ENCODE peak calls at places on chromosomes 4 and X, in eight cellular contexts. One of them, this sample, is unnamed.

GRCh38 chr4:106898621-106899230 is 137.4 kb downstream of the DKK2 start:
- DNase-seq in epithelial cell of proximal tubule: peak; percentile 18
- DNase-seq in NCI-H1092 treated with DMSO at 0.1 percent for 48 hours: no peak
- DNase-seq in stimulated activated CD4-positive, alpha-beta T cell treated with anti-CD3 and anti-CD28 coated beads, Interleukin-4, amount 100 ng/mL, for 48 hours: peak; percentile 12
- DNase-seq in activated T-cell treated with anti-CD3 and anti-CD28 coated beads, Interleukin-2, amount 50 U/mL, for 72 hours: peak; percentile 25
- DNase-seq in GM19239: peak; percentile 4
- DNase-seq in right lobe of liver: no peak
- DNase-seq in MCF 10A: peak; percentile 71
- DNase-seq in this sample: peak; percentile 5

GRCh38 chr4:75698162-75698962 is 25.2 kb upstream of the G3BP2 start:
- DNase-seq in right lobe of liver: no peak
- DNase-seq in epithelial cell of proximal tubule: no peak
- DNase-seq in MCF 10A: no peak
- DNase-seq in NCI-H1092 treated with DMSO at 0.1 percent for 48 hours: no peak
- DNase-seq in stimulated activated CD4-positive, alpha-beta T cell treated with anti-CD3 and anti-CD28 coated beads, Interleukin-4, amount 100 ng/mL, for 48 hours: no peak
- DNase-seq in GM19239: peak; percentile 46
- DNase-seq in activated T-cell treated with anti-CD3 and anti-CD28 coated beads, Interleukin-2, amount 50 U/mL, for 72 hours: peak; percentile 42
- DNase-seq in this sample: no peak

GRCh38 chr4:7510066-7510465 is 75.3 kb upstream of the PSAPL1 start:
- DNase-seq in stimulated activated CD4-positive, alpha-beta T cell treated with anti-CD3 and anti-CD28 coated beads, Interleukin-4, amount 100 ng/mL, for 48 hours: no peak
- DNase-seq in activated T-cell treated with anti-CD3 and anti-CD28 coated beads, Interleukin-2, amount 50 U/mL, for 72 hours: no peak
- DNase-seq in right lobe of liver: no peak
- DNase-seq in NCI-H1092 treated with DMSO at 0.1 percent for 48 hours: no peak
- DNase-seq in MCF 10A: no peak
- DNase-seq in epithelial cell of proximal tubule: no peak
- DNase-seq in GM19239: no peak
- DNase-seq in this sample: no peak

GRCh38 chr4:7638984-7639789 is 204.5 kb upstream of the PSAPL1 start:
- DNase-seq in MCF 10A: no peak
- DNase-seq in right lobe of liver: peak; percentile 60
- DNase-seq in GM19239: no peak
- DNase-seq in stimulated activated CD4-positive, alpha-beta T cell treated with anti-CD3 and anti-CD28 coated beads, Interleukin-4, amount 100 ng/mL, for 48 hours: no peak
- DNase-seq in epithelial cell of proximal tubule: no peak
- DNase-seq in activated T-cell treated with anti-CD3 and anti-CD28 coated beads, Interleukin-2, amount 50 U/mL, for 72 hours: no peak
- DNase-seq in NCI-H1092 treated with DMSO at 0.1 percent for 48 hours: no peak
- DNase-seq in this sample: peak; percentile 55

GRCh38 chrX:31679861-31680260 is 608.0 kb upstream of the FTHL17 start:
- DNase-seq in MCF 10A: peak; percentile 3
- DNase-seq in GM19239: no peak
- DNase-seq in stimulated activated CD4-positive, alpha-beta T cell treated with anti-CD3 and anti-CD28 coated beads, Interleukin-4, amount 100 ng/mL, for 48 hours: no peak
- DNase-seq in activated T-cell treated with anti-CD3 and anti-CD28 coated beads, Interleukin-2, amount 50 U/mL, for 72 hours: no peak
- DNase-seq in epithelial cell of proximal tubule: no peak
- DNase-seq in right lobe of liver: no peak
- DNase-seq in NCI-H1092 treated with DMSO at 0.1 percent for 48 hours: no peak
- DNase-seq in this sample: no peak

GRCh38 chr4:21517460-21517859 is 431.1 kb downstream of the KCNIP4 start:
- DNase-seq in MCF 10A: no peak
- DNase-seq in GM19239: no peak
- DNase-seq in stimulated activated CD4-positive, alpha-beta T cell treated with anti-CD3 and anti-CD28 coated beads, Interleukin-4, amount 100 ng/mL, for 48 hours: no peak
- DNase-seq in NCI-H1092 treated with DMSO at 0.1 percent for 48 hours: no peak
- DNase-seq in right lobe of liver: no peak
- DNase-seq in activated T-cell treated with anti-CD3 and anti-CD28 coated beads, Interleukin-2, amount 50 U/mL, for 72 hours: no peak
- DNase-seq in epithelial cell of proximal tubule: peak; percentile 50
- DNase-seq in this sample: no peak

GRCh38 chrX:109709129-109709631 is 23.9 kb downstream of the ACSL4 start:
- DNase-seq in stimulated activated CD4-positive, alpha-beta T cell treated with anti-CD3 and anti-CD28 coated beads, Interleukin-4, amount 100 ng/mL, for 48 hours: no peak
- DNase-seq in NCI-H1092 treated with DMSO at 0.1 percent for 48 hours: no peak
- DNase-seq in epithelial cell of proximal tubule: no peak
- DNase-seq in GM19239: no peak
- DNase-seq in MCF 10A: peak; percentile 58
- DNase-seq in activated T-cell treated with anti-CD3 and anti-CD28 coated beads, Interleukin-2, amount 50 U/mL, for 72 hours: no peak
- DNase-seq in right lobe of liver: no peak
- DNase-seq in this sample: peak; percentile 6

GRCh38 chr4:9952415-9952950 is 68.8 kb downstream of the SLC2A9 start:
- DNase-seq in MCF 10A: peak; percentile 46
- DNase-seq in right lobe of liver: no peak
- DNase-seq in epithelial cell of proximal tubule: peak; percentile 29
- DNase-seq in NCI-H1092 treated with DMSO at 0.1 percent for 48 hours: no peak
- DNase-seq in GM19239: no peak
- DNase-seq in activated T-cell treated with anti-CD3 and anti-CD28 coated beads, Interleukin-2, amount 50 U/mL, for 72 hours: no peak
- DNase-seq in stimulated activated CD4-positive, alpha-beta T cell treated with anti-CD3 and anti-CD28 coated beads, Interleukin-4, amount 100 ng/mL, for 48 hours: no peak
- DNase-seq in this sample: no peak

GRCh38 chrX:98203800-98204199 is 1320.1 kb downstream of the RPA4 start:
- DNase-seq in activated T-cell treated with anti-CD3 and anti-CD28 coated beads, Interleukin-2, amount 50 U/mL, for 72 hours: no peak
- DNase-seq in GM19239: no peak
- DNase-seq in MCF 10A: peak; percentile 33
- DNase-seq in NCI-H1092 treated with DMSO at 0.1 percent for 48 hours: no peak
- DNase-seq in right lobe of liver: no peak
- DNase-seq in epithelial cell of proximal tubule: no peak
- DNase-seq in stimulated activated CD4-positive, alpha-beta T cell treated with anti-CD3 and anti-CD28 coated beads, Interleukin-4, amount 100 ng/mL, for 48 hours: no peak
- DNase-seq in this sample: no peak

GRCh38 chrX:21798677-21799219 is 40.7 kb upstream of the MBTPS2 start:
- DNase-seq in stimulated activated CD4-positive, alpha-beta T cell treated with anti-CD3 and anti-CD28 coated beads, Interleukin-4, amount 100 ng/mL, for 48 hours: no peak
- DNase-seq in GM19239: no peak
- DNase-seq in NCI-H1092 treated with DMSO at 0.1 percent for 48 hours: peak; percentile 85
- DNase-seq in activated T-cell treated with anti-CD3 and anti-CD28 coated beads, Interleukin-2, amount 50 U/mL, for 72 hours: no peak
- DNase-seq in MCF 10A: peak; percentile 77
- DNase-seq in right lobe of liver: peak; percentile 44
- DNase-seq in epithelial cell of proximal tubule: peak; percentile 60
- DNase-seq in this sample: no peak

This sample was measured in HuH-7.